ENCODE peak calls at places on chromosomes 2 and 18, in four cellular contexts. One of them, this sample, is unnamed.

GRCh38 chr2:207670887-207671286 is 40.6 kb upstream of the CCNYL1 start:
- DNase-seq in fibroblast of lung: no peak
- DNase-seq in activated CD8-positive, alpha-beta memory T cell treated with anti-CD3 and anti-CD28 coated beads, Interleukin-2, amount 50 U/mL, for 48 hours: no peak
- DNase-seq in GM23248: no peak
- DNase-seq in this sample: no peak

GRCh38 chr2:133780997-133781513 is 212.8 kb upstream of the NCKAP5 start:
- DNase-seq in GM23248: no peak
- DNase-seq in activated CD8-positive, alpha-beta memory T cell treated with anti-CD3 and anti-CD28 coated beads, Interleukin-2, amount 50 U/mL, for 48 hours: no peak
- DNase-seq in fibroblast of lung: no peak
- DNase-seq in this sample: no peak

GRCh38 chr18:49013961-49014604 is 63.3 kb upstream of the SMAD7 start:
- DNase-seq in GM23248: no peak
- DNase-seq in fibroblast of lung: no peak
- DNase-seq in activated CD8-positive, alpha-beta memory T cell treated with anti-CD3 and anti-CD28 coated beads, Interleukin-2, amount 50 U/mL, for 48 hours: peak; percentile 34
- DNase-seq in this sample: no peak

GRCh38 chr18:33579868-33580205 is 1.8 kb downstream of the ASXL3 start:
- DNase-seq in fibroblast of lung: no peak
- DNase-seq in GM23248: no peak
- DNase-seq in activated CD8-positive, alpha-beta memory T cell treated with anti-CD3 and anti-CD28 coated beads, Interleukin-2, amount 50 U/mL, for 48 hours: no peak
- DNase-seq in this sample: no peak

GRCh38 chr2:41698787-41699422 is 348.9 kb upstream of the PKDCC start:
- DNase-seq in fibroblast of lung: peak; percentile 1
- DNase-seq in activated CD8-positive, alpha-beta memory T cell treated with anti-CD3 and anti-CD28 coated beads, Interleukin-2, amount 50 U/mL, for 48 hours: no peak
- DNase-seq in GM23248: peak; percentile 6
- DNase-seq in this sample: peak; percentile 62

GRCh38 chr2:89763254-89763580 is 1071.7 kb downstream of the RPIA start:
- DNase-seq in activated CD8-positive, alpha-beta memory T cell treated with anti-CD3 and anti-CD28 coated beads, Interleukin-2, amount 50 U/mL, for 48 hours: no peak
- DNase-seq in GM23248: no peak
- DNase-seq in fibroblast of lung: no peak
- DNase-seq in this sample: no peak

GRCh38 chr2:45851576-45852304 is 200.3 kb downstream of the PRKCE start:
- DNase-seq in GM23248: peak; percentile 93
- DNase-seq in activated CD8-positive, alpha-beta memory T cell treated with anti-CD3 and anti-CD28 coated beads, Interleukin-2, amount 50 U/mL, for 48 hours: no peak
- DNase-seq in fibroblast of lung: peak; percentile 85
- DNase-seq in this sample: peak; percentile 80

GRCh38 chr2:37829202-37829601 is 95.9 kb upstream of the RMDN2 start:
- DNase-seq in fibroblast of lung: peak; percentile 97
- DNase-seq in activated CD8-positive, alpha-beta memory T cell treated with anti-CD3 and anti-CD28 coated beads, Interleukin-2, amount 50 U/mL, for 48 hours: no peak
- DNase-seq in GM23248: peak; percentile 98
- DNase-seq in this sample: peak; percentile 91

GRCh38 chr2:12170151-12170550 is 423.7 kb downstream of the LPIN1 start:
- DNase-seq in fibroblast of lung: no peak
- DNase-seq in GM23248: no peak
- DNase-seq in activated CD8-positive, alpha-beta memory T cell treated with anti-CD3 and anti-CD28 coated beads, Interleukin-2, amount 50 U/mL, for 48 hours: no peak
- DNase-seq in this sample: no peak

GRCh38 chr2:118852605-118853128 is 5.2 kb upstream of the EN1 start:
- DNase-seq in fibroblast of lung: no peak
- DNase-seq in GM23248: no peak
- DNase-seq in activated CD8-positive, alpha-beta memory T cell treated with anti-CD3 and anti-CD28 coated beads, Interleukin-2, amount 50 U/mL, for 48 hours: peak; percentile 56
- DNase-seq in this sample: no peak

GRCh38 chr2:238761802-238762373 is 86.0 kb upstream of the TWIST2 start:
- DNase-seq in GM23248: peak; percentile 60
- DNase-seq in fibroblast of lung: peak; percentile 42
- DNase-seq in activated CD8-positive, alpha-beta memory T cell treated with anti-CD3 and anti-CD28 coated beads, Interleukin-2, amount 50 U/mL, for 48 hours: no peak
- DNase-seq in this sample: peak; percentile 34

GRCh38 chr18:23133860-23134779 is 1.2 kb upstream of the CABLES1 start:
- DNase-seq in GM23248: no peak
- DNase-seq in fibroblast of lung: no peak
- DNase-seq in activated CD8-positive, alpha-beta memory T cell treated with anti-CD3 and anti-CD28 coated beads, Interleukin-2, amount 50 U/mL, for 48 hours: peak; percentile 56
- DNase-seq in this sample: no peak

GRCh38 chr2:230360028-230360427 is 33.0 kb downstream of the SP140L start:
- DNase-seq in activated CD8-positive, alpha-beta memory T cell treated with anti-CD3 and anti-CD28 coated beads, Interleukin-2, amount 50 U/mL, for 48 hours: no peak
- DNase-seq in fibroblast of lung: no peak
- DNase-seq in GM23248: no peak
- DNase-seq in this sample: no peak

GRCh38 chr2:179410552-179411356 is 146.1 kb upstream of the SESTD1 start:
- DNase-seq in GM23248: peak; percentile 77
- DNase-seq in activated CD8-positive, alpha-beta memory T cell treated with anti-CD3 and anti-CD28 coated beads, Interleukin-2, amount 50 U/mL, for 48 hours: no peak
- DNase-seq in fibroblast of lung: peak; percentile 43
- DNase-seq in this sample: peak; percentile 73

GRCh38 chr2:232484628-232485332 is 2.9 kb downstream of the ECEL1 start:
- DNase-seq in fibroblast of lung: no peak
- DNase-seq in activated CD8-positive, alpha-beta memory T cell treated with anti-CD3 and anti-CD28 coated beads, Interleukin-2, amount 50 U/mL, for 48 hours: peak; percentile 49
- DNase-seq in GM23248: no peak
- DNase-seq in this sample: no peak

GRCh38 chr18:3192752-3193151 is 27.0 kb downstream of the MYOM1 start:
- DNase-seq in GM23248: no peak
- DNase-seq in fibroblast of lung: no peak
- DNase-seq in activated CD8-positive, alpha-beta memory T cell treated with anti-CD3 and anti-CD28 coated beads, Interleukin-2, amount 50 U/mL, for 48 hours: no peak
- DNase-seq in this sample: no peak

GRCh38 chr2:98086491-98087446 is at the start of gene VWA3B:
- DNase-seq in activated CD8-positive, alpha-beta memory T cell treated with anti-CD3 and anti-CD28 coated beads, Interleukin-2, amount 50 U/mL, for 48 hours: peak; percentile 77
- DNase-seq in GM23248: peak; percentile 73
- DNase-seq in fibroblast of lung: peak; percentile 25
- DNase-seq in this sample: peak; percentile 68

GRCh38 chr2:178331474-178332431 is 119.2 kb downstream of the PRKRA start:
- DNase-seq in GM23248: no peak
- DNase-seq in activated CD8-positive, alpha-beta memory T cell treated with anti-CD3 and anti-CD28 coated beads, Interleukin-2, amount 50 U/mL, for 48 hours: no peak
- DNase-seq in fibroblast of lung: no peak
- DNase-seq in this sample: no peak

GRCh38 chr2:236998250-236998649 is 87.4 kb upstream of the COPS8 start:
- DNase-seq in activated CD8-positive, alpha-beta memory T cell treated with anti-CD3 and anti-CD28 coated beads, Interleukin-2, amount 50 U/mL, for 48 hours: no peak
- DNase-seq in GM23248: peak; percentile 33
- DNase-seq in fibroblast of lung: peak; percentile 60
- DNase-seq in this sample: peak; percentile 37

GRCh38 chr2:113407446-113408099 is 29.9 kb upstream of the ZNG1B start:
- DNase-seq in fibroblast of lung: peak; percentile 18
- DNase-seq in GM23248: peak; percentile 36
- DNase-seq in activated CD8-positive, alpha-beta memory T cell treated with anti-CD3 and anti-CD28 coated beads, Interleukin-2, amount 50 U/mL, for 48 hours: no peak
- DNase-seq in this sample: peak; percentile 14

GRCh38 chr2:234241656-234242445 is 191.3 kb downstream of the SPP2 start:
- DNase-seq in fibroblast of lung: peak; percentile 97
- DNase-seq in GM23248: peak; percentile 88
- DNase-seq in activated CD8-positive, alpha-beta memory T cell treated with anti-CD3 and anti-CD28 coated beads, Interleukin-2, amount 50 U/mL, for 48 hours: no peak
- DNase-seq in this sample: peak; percentile 82

GRCh38 chr18:32724071-32724696 is 48.6 kb downstream of the KLHL14 start:
- DNase-seq in GM23248: no peak
- DNase-seq in activated CD8-positive, alpha-beta memory T cell treated with anti-CD3 and anti-CD28 coated beads, Interleukin-2, amount 50 U/mL, for 48 hours: no peak
- DNase-seq in fibroblast of lung: no peak
- DNase-seq in this sample: no peak

GRCh38 chr18:8571399-8571798 is 37.8 kb upstream of the RAB12 start:
- DNase-seq in GM23248: no peak
- DNase-seq in activated CD8-positive, alpha-beta memory T cell treated with anti-CD3 and anti-CD28 coated beads, Interleukin-2, amount 50 U/mL, for 48 hours: no peak
- DNase-seq in fibroblast of lung: no peak
- DNase-seq in this sample: no peak

GRCh38 chr18:69531973-69532372 is 131.3 kb downstream of the DOK6 start:
- DNase-seq in activated CD8-positive, alpha-beta memory T cell treated with anti-CD3 and anti-CD28 coated beads, Interleukin-2, amount 50 U/mL, for 48 hours: no peak
- DNase-seq in fibroblast of lung: no peak
- DNase-seq in GM23248: no peak
- DNase-seq in this sample: no peak

GRCh38 chr2:158243392-158243791 is 141.7 kb downstream of the UPP2 start:
- DNase-seq in activated CD8-positive, alpha-beta memory T cell treated with anti-CD3 and anti-CD28 coated beads, Interleukin-2, amount 50 U/mL, for 48 hours: no peak
- DNase-seq in GM23248: no peak
- DNase-seq in fibroblast of lung: no peak
- DNase-seq in this sample: no peak

GRCh38 chr18:70288851-70289328 is at the start of gene SOCS6:
- DNase-seq in GM23248: peak; percentile 79
- DNase-seq in fibroblast of lung: peak; percentile 73
- DNase-seq in activated CD8-positive, alpha-beta memory T cell treated with anti-CD3 and anti-CD28 coated beads, Interleukin-2, amount 50 U/mL, for 48 hours: peak; percentile 71
- DNase-seq in this sample: peak; percentile 83

GRCh38 chr18:48937869-48938750 is 12.7 kb downstream of the SMAD7 start:
- DNase-seq in activated CD8-positive, alpha-beta memory T cell treated with anti-CD3 and anti-CD28 coated beads, Interleukin-2, amount 50 U/mL, for 48 hours: no peak
- DNase-seq in fibroblast of lung: no peak
- DNase-seq in GM23248: peak; percentile 67
- DNase-seq in this sample: no peak

GRCh38 chr18:49520661-49521145 is 33.7 kb upstream of the C18orf32 start:
- DNase-seq in GM23248: peak; percentile 13
- DNase-seq in fibroblast of lung: peak; percentile 32
- DNase-seq in activated CD8-positive, alpha-beta memory T cell treated with anti-CD3 and anti-CD28 coated beads, Interleukin-2, amount 50 U/mL, for 48 hours: no peak
- DNase-seq in this sample: peak; percentile 12

GRCh38 chr2:32342811-32343210 is 14.0 kb upstream of the BIRC6 start:
- DNase-seq in GM23248: no peak
- DNase-seq in activated CD8-positive, alpha-beta memory T cell treated with anti-CD3 and anti-CD28 coated beads, Interleukin-2, amount 50 U/mL, for 48 hours: no peak
- DNase-seq in fibroblast of lung: peak; percentile 33
- DNase-seq in this sample: no peak

GRCh38 chr2:70994055-70994444 is 623 bp downstream of the TEX261 start:
- DNase-seq in fibroblast of lung: no peak
- DNase-seq in GM23248: peak; percentile 77
- DNase-seq in activated CD8-positive, alpha-beta memory T cell treated with anti-CD3 and anti-CD28 coated beads, Interleukin-2, amount 50 U/mL, for 48 hours: no peak
- DNase-seq in this sample: peak; percentile 67

GRCh38 chr2:241511091-241511741 is 2.8 kb upstream of the STK25 start:
- DNase-seq in fibroblast of lung: no peak
- DNase-seq in GM23248: no peak
- DNase-seq in activated CD8-positive, alpha-beta memory T cell treated with anti-CD3 and anti-CD28 coated beads, Interleukin-2, amount 50 U/mL, for 48 hours: no peak
- DNase-seq in this sample: no peak

GRCh38 chr2:608711-609110 is 68.5 kb downstream of the TMEM18 start:
- DNase-seq in fibroblast of lung: no peak
- DNase-seq in GM23248: no peak
- DNase-seq in activated CD8-positive, alpha-beta memory T cell treated with anti-CD3 and anti-CD28 coated beads, Interleukin-2, amount 50 U/mL, for 48 hours: no peak
- DNase-seq in this sample: no peak

GRCh38 chr2:70977605-70978205 is 725 bp upstream of the ANKRD53 start:
- DNase-seq in activated CD8-positive, alpha-beta memory T cell treated with anti-CD3 and anti-CD28 coated beads, Interleukin-2, amount 50 U/mL, for 48 hours: peak; percentile 56
- DNase-seq in GM23248: peak; percentile 95
- DNase-seq in fibroblast of lung: peak; percentile 85
- DNase-seq in this sample: peak; percentile 66